ENCODE peak calls at places on chromosomes 3 and 15, in four cellular contexts. One of them, this sample, is unnamed.

GRCh38 chr3:100261481-100261903 is 700 bp downstream of the TBC1D23 start:
- DNase-seq in psoas muscle: no peak
- DNase-seq in HCT116: no peak
- DNase-seq in transverse colon: no peak
- DNase-seq in this sample: no peak

GRCh38 chr3:123559040-123559861 is 25.6 kb downstream of the HACD2 start:
- DNase-seq in psoas muscle: no peak
- DNase-seq in HCT116: peak; percentile 40
- DNase-seq in transverse colon: no peak
- DNase-seq in this sample: peak; percentile 52

GRCh38 chr15:85415779-85416178 is 35.4 kb downstream of the AKAP13 start:
- DNase-seq in psoas muscle: no peak
- DNase-seq in HCT116: no peak
- DNase-seq in transverse colon: no peak
- DNase-seq in this sample: no peak

GRCh38 chr15:42804739-42805138 is 67.8 kb upstream of the CDAN1 start:
- DNase-seq in psoas muscle: no peak
- DNase-seq in HCT116: no peak
- DNase-seq in transverse colon: no peak
- DNase-seq in this sample: no peak

GRCh38 chr15:82850731-82851130 is 41.3 kb downstream of the WHAMM start:
- DNase-seq in psoas muscle: no peak
- DNase-seq in HCT116: no peak
- DNase-seq in transverse colon: no peak
- DNase-seq in this sample: peak; percentile 7

GRCh38 chr15:37035349-37035748 is 65.0 kb downstream of the MEIS2 start:
- DNase-seq in psoas muscle: no peak
- DNase-seq in HCT116: no peak
- DNase-seq in transverse colon: no peak
- DNase-seq in this sample: no peak

GRCh38 chr3:111739241-111739952 is 119.7 kb upstream of the PHLDB2 start:
- DNase-seq in psoas muscle: no peak
- DNase-seq in HCT116: peak; percentile 86
- DNase-seq in transverse colon: no peak
- DNase-seq in this sample: no peak

GRCh38 chr3:10762611-10763247 is 53.3 kb upstream of the SLC6A11 start:
- DNase-seq in psoas muscle: no peak
- DNase-seq in HCT116: no peak
- DNase-seq in transverse colon: no peak
- DNase-seq in this sample: no peak

GRCh38 chr3:149010504-149010951 is 19.2 kb downstream of the GYG1 start:
- DNase-seq in psoas muscle: no peak
- DNase-seq in HCT116: no peak
- DNase-seq in transverse colon: no peak
- DNase-seq in this sample: no peak

GRCh38 chr15:55999635-56000034 is 6.2 kb upstream of the NEDD4 start:
- DNase-seq in psoas muscle: no peak
- DNase-seq in HCT116: no peak
- DNase-seq in transverse colon: no peak
- DNase-seq in this sample: no peak

GRCh38 chr15:101085311-101085700 is 166.1 kb downstream of the LRRK1 start:
- DNase-seq in psoas muscle: no peak
- DNase-seq in HCT116: no peak
- DNase-seq in transverse colon: no peak
- DNase-seq in this sample: no peak

GRCh38 chr15:48477795-48478360 is 146.6 kb downstream of the DUT start:
- DNase-seq in psoas muscle: no peak
- DNase-seq in HCT116: no peak
- DNase-seq in transverse colon: no peak
- DNase-seq in this sample: no peak

GRCh38 chr3:12926660-12927059 is 85.3 kb upstream of the RPL32 start:
- DNase-seq in psoas muscle: no peak
- DNase-seq in HCT116: no peak
- DNase-seq in transverse colon: no peak
- DNase-seq in this sample: no peak

GRCh38 chr3:12922881-12923431 is 81.6 kb upstream of the RPL32 start:
- DNase-seq in psoas muscle: no peak
- DNase-seq in HCT116: no peak
- DNase-seq in transverse colon: no peak
- DNase-seq in this sample: no peak

GRCh38 chr3:12924437-12924836 is 83.1 kb upstream of the RPL32 start:
- DNase-seq in psoas muscle: no peak
- DNase-seq in HCT116: no peak
- DNase-seq in transverse colon: no peak
- DNase-seq in this sample: no peak

GRCh38 chr3:12922299-12922698 is 80.9 kb upstream of the RPL32 start:
- DNase-seq in psoas muscle: no peak
- DNase-seq in HCT116: no peak
- DNase-seq in transverse colon: no peak
- DNase-seq in this sample: no peak

GRCh38 chr3:12925648-12926047 is 84.3 kb upstream of the RPL32 start:
- DNase-seq in psoas muscle: no peak
- DNase-seq in HCT116: no peak
- DNase-seq in transverse colon: no peak
- DNase-seq in this sample: no peak
- H3K4me1 ChIP-seq in psoas muscle: peaks cover 47% of the 10 kb centered on the region
- H3K4me1 ChIP-seq in HCT116: peaks cover 14% of the 10 kb centered on the region
- H3K4me1 ChIP-seq in transverse colon: no peaks in the 10 kb centered on the region
- H3K4me1 ChIP-seq in this sample: no peaks in the 10 kb centered on the region

DNA sequence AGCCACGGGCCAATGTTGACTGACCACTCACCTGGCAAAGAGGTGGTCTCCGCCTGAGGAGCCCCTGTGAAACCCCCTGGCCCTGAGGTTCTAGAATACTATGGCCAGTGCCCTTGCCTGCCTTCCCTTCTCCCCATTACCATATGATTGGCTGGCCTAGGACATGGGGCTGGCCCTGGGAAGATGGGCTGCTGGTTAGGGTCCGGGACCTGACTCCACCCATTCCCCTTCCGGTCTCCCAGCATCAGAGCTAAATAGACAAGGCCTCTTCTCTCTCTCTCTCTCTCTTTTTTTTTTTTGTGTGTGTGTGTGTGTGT is 3.8 kb downstream of the CSK start:
- DNase-seq in psoas muscle: no peak
- DNase-seq in HCT116: no peak
- DNase-seq in transverse colon: no peak
- DNase-seq in this sample: no peak
- H3K4me1 ChIP-seq in psoas muscle: peaks cover 88% of the 10 kb centered on the region
- H3K4me1 ChIP-seq in HCT116: peaks cover 50% of the 10 kb centered on the region
- H3K4me1 ChIP-seq in transverse colon: peaks cover 91% of the 10 kb centered on the region
- H3K4me1 ChIP-seq in this sample: peaks cover 33% of the 10 kb centered on the region

GRCh38 chr3:129166579-129167332 is 5.9 kb upstream of the ISY1 start:
- DNase-seq in psoas muscle: no peak
- DNase-seq in HCT116: no peak
- DNase-seq in transverse colon: no peak
- DNase-seq in this sample: no peak
- H3K4me1 ChIP-seq in psoas muscle: peaks cover 37% of the 10 kb centered on the region
- H3K4me1 ChIP-seq in HCT116: peaks cover 17% of the 10 kb centered on the region
- H3K4me1 ChIP-seq in transverse colon: peaks cover 16% of the 10 kb centered on the region
- H3K4me1 ChIP-seq in this sample: peaks cover 6% of the 10 kb centered on the region

DNA sequence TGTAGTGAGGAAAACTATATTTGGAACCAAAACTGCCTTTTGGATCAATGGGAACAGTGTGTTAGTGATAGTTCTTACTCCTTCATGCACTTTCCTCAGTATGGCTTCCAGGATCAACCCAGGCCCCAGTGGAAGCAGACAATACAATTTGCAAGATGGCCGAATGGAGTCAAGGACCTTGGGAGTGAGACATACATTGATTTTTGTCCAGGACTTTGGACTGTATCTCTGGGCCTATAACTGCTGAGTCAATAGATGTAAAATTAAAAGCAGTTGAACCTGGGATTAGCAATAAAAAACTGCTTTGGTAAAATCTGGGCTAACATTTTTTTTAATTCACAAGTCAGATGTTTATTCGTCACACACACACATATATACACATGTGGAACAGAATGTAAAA is 1.8 kb downstream of the ARRDC4 start:
- DNase-seq in psoas muscle: no peak
- DNase-seq in HCT116: no peak
- DNase-seq in transverse colon: no peak
- DNase-seq in this sample: no peak
- H3K4me1 ChIP-seq in psoas muscle: peaks cover 11% of the 10 kb centered on the region
- H3K4me1 ChIP-seq in HCT116: peaks cover 17% of the 10 kb centered on the region
- H3K4me1 ChIP-seq in transverse colon: peaks cover 62% of the 10 kb centered on the region
- H3K4me1 ChIP-seq in this sample: peaks cover 4% of the 10 kb centered on the region

GRCh38 chr3:152276688-152277087 is 8.0 kb downstream of the MBNL1 start:
- DNase-seq in psoas muscle: no peak
- DNase-seq in HCT116: no peak
- DNase-seq in transverse colon: no peak
- DNase-seq in this sample: no peak
- H3K4me1 ChIP-seq in psoas muscle: peaks cover 75% of the 10 kb centered on the region
- H3K4me1 ChIP-seq in HCT116: peaks cover 40% of the 10 kb centered on the region
- H3K4me1 ChIP-seq in transverse colon: peaks cover 99% of the 10 kb centered on the region
- H3K4me1 ChIP-seq in this sample: peaks cover 29% of the 10 kb centered on the region

GRCh38 chr3:13083898-13084297 is 10.7 kb upstream of the IQSEC1 start:
- DNase-seq in psoas muscle: no peak
- DNase-seq in HCT116: no peak
- DNase-seq in transverse colon: peak; percentile 60
- DNase-seq in this sample: no peak
- H3K4me1 ChIP-seq in psoas muscle: no peaks in the 10 kb centered on the region
- H3K4me1 ChIP-seq in HCT116: no peaks in the 10 kb centered on the region
- H3K4me1 ChIP-seq in transverse colon: no peaks in the 10 kb centered on the region
- H3K4me1 ChIP-seq in this sample: no peaks in the 10 kb centered on the region

GRCh38 chr15:90001683-90002427 is 731 bp downstream of the ZNF710 start:
- DNase-seq in psoas muscle: peak; percentile 76
- DNase-seq in HCT116: no peak
- DNase-seq in transverse colon: peak; percentile 80
- DNase-seq in this sample: peak; percentile 71

GRCh38 chr15:90000175-90000923 is 775 bp upstream of the ZNF710 start:
- DNase-seq in psoas muscle: peak; percentile 46
- DNase-seq in HCT116: no peak
- DNase-seq in transverse colon: peak; percentile 65
- DNase-seq in this sample: peak; percentile 33

GRCh38 chr15:90002428-90002844 is 1.3 kb downstream of the ZNF710 start:
- DNase-seq in psoas muscle: peak; percentile 46
- DNase-seq in HCT116: no peak
- DNase-seq in transverse colon: peak; percentile 62
- DNase-seq in this sample: peak; percentile 69

GRCh38 chr15:89999676-90000174 is 1.4 kb upstream of the ZNF710 start:
- DNase-seq in psoas muscle: peak; percentile 35
- DNase-seq in HCT116: no peak
- DNase-seq in transverse colon: peak; percentile 37
- DNase-seq in this sample: peak; percentile 63

GRCh38 chr15:90001062-90001682 is at the start of gene ZNF710:
- DNase-seq in psoas muscle: peak; percentile 48
- DNase-seq in HCT116: no peak
- DNase-seq in transverse colon: peak; percentile 49
- DNase-seq in this sample: peak; percentile 47
- H3K4me1 ChIP-seq in psoas muscle: peaks cover 42% of the 10 kb centered on the region
- H3K4me1 ChIP-seq in HCT116: peaks cover 77% of the 10 kb centered on the region
- H3K4me1 ChIP-seq in transverse colon: peaks cover 67% of the 10 kb centered on the region
- H3K4me1 ChIP-seq in this sample: peaks cover 27% of the 10 kb centered on the region

GRCh38 chr3:25663324-25664065 is 1.2 kb downstream of the TOP2B start:
- DNase-seq in psoas muscle: no peak
- DNase-seq in HCT116: peak; percentile 8
- DNase-seq in transverse colon: peak; percentile 27
- DNase-seq in this sample: peak; percentile 46

GRCh38 chr3:25665646-25666136 is 984 bp upstream of the TOP2B start:
- DNase-seq in psoas muscle: no peak
- DNase-seq in HCT116: no peak
- DNase-seq in transverse colon: no peak
- DNase-seq in this sample: no peak

GRCh38 chr3:25662921-25663320 is 1.8 kb downstream of the TOP2B start:
- DNase-seq in psoas muscle: no peak
- DNase-seq in HCT116: no peak
- DNase-seq in transverse colon: no peak
- DNase-seq in this sample: no peak

GRCh38 chr3:25664066-25664809 is 469 bp downstream of the TOP2B start:
- DNase-seq in psoas muscle: peak; percentile 79
- DNase-seq in HCT116: peak; percentile 3
- DNase-seq in transverse colon: peak; percentile 77
- DNase-seq in this sample: peak; percentile 81

GRCh38 chr3:25664810-25665645 is at the start of gene TOP2B:
- DNase-seq in psoas muscle: peak; percentile 96
- DNase-seq in HCT116: peak; percentile 86
- DNase-seq in transverse colon: peak; percentile 97
- DNase-seq in this sample: peak; percentile 92
- H3K4me1 ChIP-seq in psoas muscle: peaks cover 33% of the 10 kb centered on the region
- H3K4me1 ChIP-seq in HCT116: peaks cover 17% of the 10 kb centered on the region
- H3K4me1 ChIP-seq in transverse colon: peaks cover 35% of the 10 kb centered on the region
- H3K4me1 ChIP-seq in this sample: peaks cover 25% of the 10 kb centered on the region

DNA sequence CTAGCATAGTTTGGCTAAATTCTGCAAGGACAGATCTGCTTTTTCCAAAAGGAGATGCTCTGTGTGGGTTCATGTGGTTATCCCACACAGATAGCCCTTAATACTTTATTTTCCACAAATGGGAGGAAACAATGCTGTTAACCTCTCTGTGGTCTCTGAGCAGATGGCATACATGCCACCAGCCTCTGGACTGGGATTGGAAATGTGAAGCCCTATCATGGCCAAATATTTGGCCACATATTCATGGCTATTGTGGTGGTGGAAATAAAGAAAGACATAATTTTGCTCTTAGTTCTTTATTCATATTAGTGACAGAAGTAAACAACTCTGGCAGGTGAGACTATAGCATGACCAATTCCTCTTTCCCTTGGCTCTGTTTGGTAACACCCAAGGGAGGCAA is 726.2 kb downstream of the ROBO1 start:
- DNase-seq in psoas muscle: no peak
- DNase-seq in HCT116: no peak
- DNase-seq in transverse colon: no peak
- DNase-seq in this sample: no peak
- H3K4me1 ChIP-seq in psoas muscle: no peaks in the 10 kb centered on the region
- H3K4me1 ChIP-seq in HCT116: no peaks in the 10 kb centered on the region
- H3K4me1 ChIP-seq in transverse colon: no peaks in the 10 kb centered on the region
- H3K4me1 ChIP-seq in this sample: no peaks in the 10 kb centered on the region

DNA sequence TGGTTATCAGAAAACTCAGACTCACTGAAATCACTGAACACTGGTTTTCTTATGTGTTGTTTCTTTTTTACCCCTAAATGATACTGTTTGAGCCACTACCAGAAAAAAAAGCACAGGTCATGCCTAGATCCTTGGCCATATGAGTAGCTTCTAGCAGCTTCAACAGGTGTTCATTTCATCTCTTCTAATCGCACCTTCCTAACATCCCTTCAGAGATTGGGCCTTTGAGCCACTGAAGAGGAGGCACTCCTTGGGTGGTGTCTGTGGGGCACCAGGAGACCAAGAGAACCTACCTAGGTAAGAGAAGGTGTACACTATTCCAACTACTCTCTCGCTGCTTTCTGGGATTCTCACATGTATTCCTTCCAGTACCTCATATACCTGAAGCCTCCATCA is 2.5 kb downstream of the HEG1 start:
- DNase-seq in psoas muscle: no peak
- DNase-seq in HCT116: no peak
- DNase-seq in transverse colon: no peak
- DNase-seq in this sample: no peak
- H3K4me1 ChIP-seq in psoas muscle: peaks cover 67% of the 10 kb centered on the region
- H3K4me1 ChIP-seq in HCT116: peaks cover 31% of the 10 kb centered on the region
- H3K4me1 ChIP-seq in transverse colon: peaks cover 65% of the 10 kb centered on the region
- H3K4me1 ChIP-seq in this sample: peaks cover 26% of the 10 kb centered on the region

This sample was measured in HAP-1.